ENCODE peak calls at places on chromosomes 2 and 18, in ten cellular contexts. One of them, this sample, is unnamed.

GRCh38 chr2:234827096-234827860 is 124.5 kb upstream of the SH3BP4 start:
- DNase-seq in endodermal cell: no peak
- DNase-seq in fibroblast of mammary gland: no peak
- DNase-seq in B cell: peak
- DNase-seq in ovary: no peak
- DNase-seq in A549: no peak
- DNase-seq in uterus: no peak
- DNase-seq in esophagus squamous epithelium: no peak
- DNase-seq in left ventricle myocardium inferior: no peak
- DNase-seq in sigmoid colon: no peak
- DNase-seq in this sample: no peak

GRCh38 chr2:195312662-195313061 is 344.4 kb upstream of the SLC39A10 start:
- DNase-seq in esophagus squamous epithelium: no peak
- DNase-seq in sigmoid colon: no peak
- DNase-seq in endodermal cell: no peak
- DNase-seq in uterus: no peak
- DNase-seq in ovary: no peak
- DNase-seq in fibroblast of mammary gland: no peak
- DNase-seq in left ventricle myocardium inferior: no peak
- DNase-seq in B cell: no peak
- DNase-seq in A549: no peak
- DNase-seq in this sample: no peak

GRCh38 chr2:178271629-178272333 is 77.5 kb downstream of the OSBPL6 start:
- DNase-seq in left ventricle myocardium inferior: peak
- DNase-seq in B cell: no peak
- DNase-seq in uterus: peak
- DNase-seq in esophagus squamous epithelium: no peak
- DNase-seq in A549: no peak
- DNase-seq in fibroblast of mammary gland: peak
- DNase-seq in sigmoid colon: peak
- DNase-seq in ovary: peak
- DNase-seq in endodermal cell: no peak
- DNase-seq in this sample: no peak

GRCh38 chr18:35241523-35241804 is 630 bp downstream of the ZNF397 start:
- DNase-seq in fibroblast of mammary gland: no peak
- DNase-seq in endodermal cell: no peak
- DNase-seq in uterus: no peak
- DNase-seq in left ventricle myocardium inferior: no peak
- DNase-seq in esophagus squamous epithelium: no peak
- DNase-seq in B cell: no peak
- DNase-seq in ovary: no peak
- DNase-seq in A549: no peak
- DNase-seq in sigmoid colon: no peak
- DNase-seq in this sample: no peak

GRCh38 chr2:172168917-172169346 is 66.2 kb upstream of the DLX2 start:
- DNase-seq in left ventricle myocardium inferior: no peak
- DNase-seq in esophagus squamous epithelium: no peak
- DNase-seq in A549: no peak
- DNase-seq in B cell: no peak
- DNase-seq in uterus: no peak
- DNase-seq in ovary: no peak
- DNase-seq in fibroblast of mammary gland: peak
- DNase-seq in endodermal cell: no peak
- DNase-seq in sigmoid colon: no peak
- DNase-seq in this sample: no peak

GRCh38 chr2:66173635-66174034 is 261.3 kb upstream of the MEIS1 start:
- DNase-seq in fibroblast of mammary gland: no peak
- DNase-seq in endodermal cell: no peak
- DNase-seq in uterus: no peak
- DNase-seq in A549: no peak
- DNase-seq in B cell: no peak
- DNase-seq in sigmoid colon: no peak
- DNase-seq in left ventricle myocardium inferior: no peak
- DNase-seq in esophagus squamous epithelium: no peak
- DNase-seq in ovary: no peak
- DNase-seq in this sample: no peak

GRCh38 chr2:199100326-199101110 is 357.2 kb downstream of the SATB2 start:
- DNase-seq in A549: no peak
- DNase-seq in endodermal cell: no peak
- DNase-seq in esophagus squamous epithelium: no peak
- DNase-seq in sigmoid colon: no peak
- DNase-seq in B cell: no peak
- DNase-seq in fibroblast of mammary gland: peak
- DNase-seq in ovary: no peak
- DNase-seq in left ventricle myocardium inferior: no peak
- DNase-seq in uterus: no peak
- DNase-seq in this sample: no peak

GRCh38 chr2:237060518-237061312 is 25.0 kb upstream of the COPS8 start:
- DNase-seq in A549: peak
- DNase-seq in left ventricle myocardium inferior: no peak
- DNase-seq in endodermal cell: peak
- DNase-seq in ovary: peak
- DNase-seq in uterus: peak
- DNase-seq in esophagus squamous epithelium: no peak
- DNase-seq in sigmoid colon: no peak
- DNase-seq in fibroblast of mammary gland: peak
- DNase-seq in B cell: no peak
- DNase-seq in this sample: peak

GRCh38 chr2:191688934-191689695 is 11.2 kb downstream of the NABP1 start:
- DNase-seq in fibroblast of mammary gland: peak
- DNase-seq in left ventricle myocardium inferior: no peak
- DNase-seq in endodermal cell: no peak
- DNase-seq in ovary: no peak
- DNase-seq in esophagus squamous epithelium: no peak
- DNase-seq in uterus: no peak
- DNase-seq in A549: peak
- DNase-seq in B cell: no peak
- DNase-seq in sigmoid colon: no peak
- DNase-seq in this sample: no peak

GRCh38 chr2:101763496-101764333 is 66.2 kb downstream of the MAP4K4 start:
- DNase-seq in endodermal cell: no peak
- DNase-seq in sigmoid colon: no peak
- DNase-seq in A549: no peak
- DNase-seq in esophagus squamous epithelium: no peak
- DNase-seq in B cell: no peak
- DNase-seq in left ventricle myocardium inferior: no peak
- DNase-seq in fibroblast of mammary gland: no peak
- DNase-seq in uterus: no peak
- DNase-seq in ovary: no peak
- DNase-seq in this sample: no peak

GRCh38 chr18:59380706-59381105 is 21.6 kb upstream of the LMAN1 start:
- DNase-seq in B cell: no peak
- DNase-seq in fibroblast of mammary gland: no peak
- DNase-seq in endodermal cell: no peak
- DNase-seq in A549: no peak
- DNase-seq in left ventricle myocardium inferior: no peak
- DNase-seq in esophagus squamous epithelium: no peak
- DNase-seq in ovary: no peak
- DNase-seq in sigmoid colon: no peak
- DNase-seq in uterus: no peak
- DNase-seq in this sample: no peak

DNA sequence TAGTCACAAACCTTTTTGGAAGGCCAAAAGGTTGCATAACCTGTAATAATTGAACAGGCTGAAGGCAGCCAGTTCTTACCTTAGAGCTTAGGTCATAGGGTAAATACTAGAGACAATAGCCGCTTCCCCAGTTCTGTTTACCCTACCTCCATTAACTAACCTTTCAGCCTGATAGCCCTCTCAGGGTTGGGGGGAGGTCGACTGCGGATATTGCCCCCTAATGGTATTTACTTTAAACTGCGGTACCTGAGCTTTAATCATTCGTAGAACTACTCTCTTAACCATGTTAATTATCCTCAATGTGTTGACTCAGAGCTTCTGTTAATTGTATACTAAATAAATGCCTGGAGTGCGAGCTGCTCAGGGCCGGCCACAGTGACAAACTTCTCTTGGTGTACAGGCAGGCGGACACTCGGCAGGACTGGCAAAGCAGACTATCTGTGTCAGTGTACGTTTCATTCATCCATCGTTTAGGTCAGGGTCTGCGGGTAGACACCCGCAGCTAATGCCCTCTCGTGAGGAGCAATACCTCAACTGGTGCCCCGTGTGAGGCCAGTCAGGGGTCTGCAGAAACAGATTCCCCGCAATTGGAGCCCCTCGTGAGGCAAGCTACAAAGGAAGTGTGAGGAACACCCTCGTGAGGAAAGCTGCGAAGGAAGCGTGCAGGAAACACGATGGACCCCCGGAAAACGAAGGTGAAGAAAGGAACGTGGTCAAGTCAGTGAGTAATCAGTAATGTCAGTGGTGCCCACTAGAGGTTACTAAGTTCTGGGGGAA is 115.3 kb upstream of the SCN7A start:
- DNase-seq in esophagus squamous epithelium: no peak
- DNase-seq in endodermal cell: peak
- DNase-seq in sigmoid colon: no peak
- DNase-seq in ovary: no peak
- DNase-seq in uterus: no peak
- DNase-seq in B cell: no peak
- DNase-seq in left ventricle myocardium inferior: no peak
- DNase-seq in A549: no peak
- DNase-seq in fibroblast of mammary gland: no peak
- DNase-seq in this sample: no peak
- TF ChIP-seq CTCF in esophagus squamous epithelium: no peak
- TF ChIP-seq CTCF in endodermal cell: peak
- TF ChIP-seq CTCF in sigmoid colon: no peak
- TF ChIP-seq CTCF in ovary: no peak
- TF ChIP-seq CTCF in uterus: no peak
- TF ChIP-seq CTCF in B cell: no peak
- TF ChIP-seq CTCF in left ventricle myocardium inferior: no peak
- TF ChIP-seq CTCF in A549: no peak
- TF ChIP-seq CTCF in fibroblast of mammary gland: no peak
- TF ChIP-seq CTCF in this sample: no peak

DNA sequence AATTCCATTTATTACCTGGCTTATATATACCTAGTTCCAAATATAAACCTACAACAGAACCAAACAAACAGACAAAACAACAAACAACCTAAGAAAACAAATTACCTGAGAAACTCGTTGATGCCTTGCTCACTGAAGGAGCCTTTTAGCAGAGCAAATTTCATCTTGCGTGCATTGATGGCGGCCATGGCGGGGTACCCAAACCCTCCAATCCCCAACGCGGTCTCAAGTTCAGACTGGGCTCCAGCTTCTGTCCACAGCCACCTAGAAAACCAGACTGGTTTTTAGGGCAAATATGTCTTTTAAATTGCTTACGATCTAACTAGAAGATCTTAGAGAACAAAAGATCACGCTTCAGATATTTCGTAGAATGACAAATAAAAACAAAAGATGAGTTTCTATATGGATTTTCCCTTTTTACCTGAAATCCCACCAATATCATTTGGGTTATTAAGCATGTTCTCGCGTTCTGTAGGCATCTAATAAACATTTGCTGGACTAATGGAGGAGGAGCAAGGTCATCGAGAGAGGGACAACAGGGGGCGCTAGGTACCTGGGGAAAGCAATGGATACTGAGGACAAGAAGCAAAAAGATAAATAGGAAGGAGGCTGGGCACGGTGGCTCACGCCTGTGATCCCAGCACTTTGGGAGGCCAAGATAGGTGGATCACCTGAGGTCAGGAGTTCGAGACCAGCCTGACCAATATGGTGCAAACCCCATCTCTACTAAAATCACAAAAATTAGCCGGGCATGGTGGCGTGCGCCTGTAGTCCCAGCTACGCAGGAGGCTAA is 25.2 kb downstream of the PDIA6 start:
- DNase-seq in esophagus squamous epithelium: no peak
- DNase-seq in ovary: no peak
- DNase-seq in fibroblast of mammary gland: peak
- DNase-seq in uterus: no peak
- DNase-seq in A549: no peak
- DNase-seq in endodermal cell: peak
- DNase-seq in left ventricle myocardium inferior: no peak
- DNase-seq in B cell: no peak
- DNase-seq in sigmoid colon: no peak
- DNase-seq in this sample: peak
- TF ChIP-seq CTCF in esophagus squamous epithelium: no peak
- TF ChIP-seq CTCF in ovary: no peak
- TF ChIP-seq CTCF in fibroblast of mammary gland: peak
- TF ChIP-seq CTCF in uterus: no peak
- TF ChIP-seq CTCF in A549: peak
- TF ChIP-seq CTCF in endodermal cell: peak
- TF ChIP-seq CTCF in left ventricle myocardium inferior: no peak
- TF ChIP-seq CTCF in B cell: peak
- TF ChIP-seq CTCF in sigmoid colon: no peak
- TF ChIP-seq CTCF in this sample: peak

DNA sequence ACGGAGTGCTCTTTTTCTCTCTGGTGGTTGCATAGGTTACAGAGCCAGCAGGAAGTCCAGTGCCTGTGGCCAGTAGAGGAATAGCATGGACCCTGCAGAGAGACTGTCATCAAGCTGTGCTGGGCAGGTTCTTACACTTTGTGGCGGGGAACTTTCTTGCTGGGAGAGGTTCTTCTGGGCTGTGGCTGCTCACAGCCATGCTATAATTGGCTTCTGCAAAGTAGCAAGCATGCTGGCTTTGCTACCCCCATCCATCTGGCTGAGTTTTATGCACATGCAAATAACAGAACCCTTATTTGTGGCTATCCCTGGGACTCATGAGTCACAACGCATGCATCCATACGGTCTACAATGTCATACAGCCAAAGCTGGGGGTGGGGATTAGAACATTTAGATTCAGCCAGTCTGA is 68.9 kb downstream of the PLCL1 start:
- DNase-seq in sigmoid colon: no peak
- DNase-seq in uterus: no peak
- DNase-seq in B cell: no peak
- DNase-seq in endodermal cell: peak
- DNase-seq in ovary: no peak
- DNase-seq in esophagus squamous epithelium: no peak
- DNase-seq in left ventricle myocardium inferior: no peak
- DNase-seq in fibroblast of mammary gland: peak
- DNase-seq in A549: no peak
- DNase-seq in this sample: no peak
- TF ChIP-seq CTCF in sigmoid colon: no peak
- TF ChIP-seq CTCF in uterus: no peak
- TF ChIP-seq CTCF in B cell: no peak
- TF ChIP-seq CTCF in endodermal cell: peak
- TF ChIP-seq CTCF in ovary: no peak
- TF ChIP-seq CTCF in esophagus squamous epithelium: no peak
- TF ChIP-seq CTCF in left ventricle myocardium inferior: peak
- TF ChIP-seq CTCF in fibroblast of mammary gland: peak
- TF ChIP-seq CTCF in A549: no peak
- TF ChIP-seq CTCF in this sample: no peak

DNA sequence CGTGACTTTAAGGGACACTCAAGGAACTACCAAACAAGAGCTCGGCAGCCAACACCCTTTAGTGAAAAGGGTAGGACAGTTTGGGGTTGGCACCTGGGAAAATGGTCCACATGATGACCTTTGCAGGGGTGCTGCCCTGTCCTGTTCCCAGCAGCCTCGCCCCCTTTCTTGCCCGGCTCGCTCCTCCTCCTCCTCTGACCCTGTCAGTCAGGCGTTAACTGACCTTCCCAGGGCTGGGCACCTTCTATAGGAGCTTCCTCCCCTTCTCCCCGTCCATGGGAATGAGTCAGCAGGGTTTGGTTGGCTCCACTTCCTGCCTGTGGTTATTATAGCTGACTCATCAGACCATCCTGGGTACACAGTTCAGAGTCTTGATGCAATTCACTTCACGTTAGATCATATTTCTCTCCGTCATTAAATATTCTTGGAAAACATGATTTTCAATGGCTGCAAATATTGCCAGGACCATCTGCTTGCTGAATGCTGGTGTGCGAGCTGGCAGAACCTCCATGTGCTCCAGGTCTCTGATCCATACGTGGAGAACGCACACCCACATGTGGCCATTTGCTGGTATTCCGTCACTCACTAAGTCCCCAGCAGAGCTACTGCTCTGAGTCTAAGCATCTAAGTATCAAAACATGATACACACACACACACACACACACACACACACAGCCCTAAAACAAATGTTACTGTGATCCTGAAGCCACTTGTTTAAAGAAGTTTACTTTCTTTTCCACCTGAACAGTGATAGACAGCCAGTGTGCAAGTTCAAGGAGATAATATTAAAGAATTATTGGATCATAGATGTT is 185.0 kb downstream of the ANAPC1 start:
- DNase-seq in B cell: no peak
- DNase-seq in uterus: peak
- DNase-seq in esophagus squamous epithelium: peak
- DNase-seq in fibroblast of mammary gland: peak
- DNase-seq in ovary: no peak
- DNase-seq in A549: peak
- DNase-seq in sigmoid colon: peak
- DNase-seq in left ventricle myocardium inferior: peak
- DNase-seq in endodermal cell: peak
- DNase-seq in this sample: no peak
- TF ChIP-seq CTCF in B cell: no peak
- TF ChIP-seq CTCF in uterus: no peak
- TF ChIP-seq CTCF in esophagus squamous epithelium: no peak
- TF ChIP-seq CTCF in fibroblast of mammary gland: peak
- TF ChIP-seq CTCF in ovary: no peak
- TF ChIP-seq CTCF in A549: peak
- TF ChIP-seq CTCF in sigmoid colon: no peak
- TF ChIP-seq CTCF in left ventricle myocardium inferior: no peak
- TF ChIP-seq CTCF in endodermal cell: peak
- TF ChIP-seq CTCF in this sample: peak

This sample was measured in GM13977.